ENCODE peak calls at places on chromosomes 4 and X, in nine cellular contexts. One of them, this sample, is unnamed. For H3K27me3, the result is how much of the 10 kb centered on the place peaks cover.

GRCh38 chrX:106952988-106953387 is 32.8 kb downstream of the CLDN2 start:
- DNase-seq in suprapubic skin: no peak
- DNase-seq in cardiac muscle cell: peak
- DNase-seq in BJ: no peak
- DNase-seq in stomach: no peak
- DNase-seq in fibroblast of lung: peak
- DNase-seq in tibial nerve: no peak
- DNase-seq in CD8-positive, alpha-beta T cell: no peak
- DNase-seq in neural progenitor cell: no peak
- DNase-seq in this sample: no peak

GRCh38 chr4:86218721-86219481 is 141.0 kb downstream of the MAPK10 start:
- DNase-seq in suprapubic skin: no peak
- DNase-seq in cardiac muscle cell: peak
- DNase-seq in BJ: no peak
- DNase-seq in stomach: no peak
- DNase-seq in fibroblast of lung: peak
- DNase-seq in tibial nerve: no peak
- DNase-seq in CD8-positive, alpha-beta T cell: no peak
- DNase-seq in neural progenitor cell: peak
- DNase-seq in this sample: no peak

GRCh38 chrX:39175418-39176057 is 374.3 kb downstream of the MID1IP1 start:
- DNase-seq in suprapubic skin: no peak
- DNase-seq in cardiac muscle cell: no peak
- DNase-seq in BJ: no peak
- DNase-seq in stomach: no peak
- DNase-seq in fibroblast of lung: no peak
- DNase-seq in tibial nerve: no peak
- DNase-seq in CD8-positive, alpha-beta T cell: no peak
- DNase-seq in neural progenitor cell: no peak
- DNase-seq in this sample: no peak

GRCh38 chrX:2485789-2486345 is 14.9 kb downstream of the DHRSX start:
- DNase-seq in suprapubic skin: no peak
- DNase-seq in cardiac muscle cell: peak
- DNase-seq in BJ: no peak
- DNase-seq in stomach: no peak
- DNase-seq in fibroblast of lung: no peak
- DNase-seq in tibial nerve: no peak
- DNase-seq in CD8-positive, alpha-beta T cell: no peak
- DNase-seq in neural progenitor cell: no peak
- DNase-seq in this sample: no peak

GRCh38 chr4:41660350-41660749 is 88.2 kb downstream of the PHOX2B start:
- DNase-seq in suprapubic skin: no peak
- DNase-seq in cardiac muscle cell: no peak
- DNase-seq in BJ: no peak
- DNase-seq in stomach: no peak
- DNase-seq in fibroblast of lung: no peak
- DNase-seq in tibial nerve: no peak
- DNase-seq in CD8-positive, alpha-beta T cell: no peak
- DNase-seq in neural progenitor cell: no peak
- DNase-seq in this sample: no peak

GRCh38 chrX:53280703-53281320 is 572 bp downstream of the IQSEC2 start:
- DNase-seq in suprapubic skin: no peak
- DNase-seq in cardiac muscle cell: peak
- DNase-seq in BJ: no peak
- DNase-seq in stomach: no peak
- DNase-seq in fibroblast of lung: peak
- DNase-seq in tibial nerve: peak
- DNase-seq in CD8-positive, alpha-beta T cell: no peak
- DNase-seq in neural progenitor cell: peak
- DNase-seq in this sample: no peak

GRCh38 chr4:123826896-123827295 is 430.3 kb downstream of the SPRY1 start:
- DNase-seq in suprapubic skin: no peak
- DNase-seq in cardiac muscle cell: peak
- DNase-seq in BJ: no peak
- DNase-seq in stomach: no peak
- DNase-seq in fibroblast of lung: peak
- DNase-seq in tibial nerve: no peak
- DNase-seq in CD8-positive, alpha-beta T cell: no peak
- DNase-seq in neural progenitor cell: no peak
- DNase-seq in this sample: no peak

GRCh38 chr4:16775411-16776154 is 122.9 kb downstream of the LDB2 start:
- DNase-seq in suprapubic skin: no peak
- DNase-seq in cardiac muscle cell: no peak
- DNase-seq in BJ: no peak
- DNase-seq in stomach: no peak
- DNase-seq in fibroblast of lung: no peak
- DNase-seq in tibial nerve: no peak
- DNase-seq in CD8-positive, alpha-beta T cell: no peak
- DNase-seq in neural progenitor cell: no peak
- DNase-seq in this sample: no peak

GRCh38 chr4:15355464-15355863 is 72.4 kb upstream of the C1QTNF7 start:
- DNase-seq in suprapubic skin: no peak
- DNase-seq in cardiac muscle cell: no peak
- DNase-seq in BJ: no peak
- DNase-seq in stomach: no peak
- DNase-seq in fibroblast of lung: no peak
- DNase-seq in tibial nerve: no peak
- DNase-seq in CD8-positive, alpha-beta T cell: no peak
- DNase-seq in neural progenitor cell: no peak
- DNase-seq in this sample: no peak

GRCh38 chr4:29708473-29708872 is 1011.7 kb upstream of the PCDH7 start:
- DNase-seq in suprapubic skin: no peak
- DNase-seq in cardiac muscle cell: no peak
- DNase-seq in BJ: peak
- DNase-seq in stomach: no peak
- DNase-seq in fibroblast of lung: peak
- DNase-seq in tibial nerve: no peak
- DNase-seq in CD8-positive, alpha-beta T cell: no peak
- DNase-seq in neural progenitor cell: peak
- DNase-seq in this sample: no peak

GRCh38 chr4:96767815-96768480 is 928.1 kb downstream of the PDHA2 start:
- DNase-seq in suprapubic skin: no peak
- DNase-seq in cardiac muscle cell: peak
- DNase-seq in BJ: no peak
- DNase-seq in stomach: no peak
- DNase-seq in fibroblast of lung: peak
- DNase-seq in tibial nerve: no peak
- DNase-seq in CD8-positive, alpha-beta T cell: no peak
- DNase-seq in neural progenitor cell: no peak
- DNase-seq in this sample: no peak

GRCh38 chr4:173146456-173146855 is 22.2 kb upstream of the GALNT7 start:
- DNase-seq in suprapubic skin: no peak
- DNase-seq in cardiac muscle cell: no peak
- DNase-seq in BJ: no peak
- DNase-seq in stomach: no peak
- DNase-seq in fibroblast of lung: no peak
- DNase-seq in tibial nerve: no peak
- DNase-seq in CD8-positive, alpha-beta T cell: no peak
- DNase-seq in neural progenitor cell: no peak
- DNase-seq in this sample: no peak

GRCh38 chrX:100973411-100973810 is 3.9 kb downstream of the ARL13A start:
- DNase-seq in suprapubic skin: no peak
- DNase-seq in cardiac muscle cell: peak
- DNase-seq in BJ: no peak
- DNase-seq in stomach: no peak
- DNase-seq in fibroblast of lung: peak
- DNase-seq in tibial nerve: no peak
- DNase-seq in CD8-positive, alpha-beta T cell: no peak
- DNase-seq in neural progenitor cell: no peak
- DNase-seq in this sample: no peak

GRCh38 chr4:154622598-154622997 is 10.1 kb upstream of the FGG start:
- DNase-seq in suprapubic skin: no peak
- DNase-seq in cardiac muscle cell: peak
- DNase-seq in BJ: no peak
- DNase-seq in stomach: no peak
- DNase-seq in fibroblast of lung: peak
- DNase-seq in tibial nerve: no peak
- DNase-seq in CD8-positive, alpha-beta T cell: no peak
- DNase-seq in neural progenitor cell: peak
- DNase-seq in this sample: peak

GRCh38 chr4:47882228-47882627 is 32.2 kb downstream of the NFXL1 start:
- DNase-seq in suprapubic skin: no peak
- DNase-seq in cardiac muscle cell: no peak
- DNase-seq in BJ: no peak
- DNase-seq in stomach: no peak
- DNase-seq in fibroblast of lung: peak
- DNase-seq in tibial nerve: no peak
- DNase-seq in CD8-positive, alpha-beta T cell: no peak
- DNase-seq in neural progenitor cell: no peak
- DNase-seq in this sample: no peak

GRCh38 chrX:66731398-66731797 is 92.5 kb upstream of the EDA2R start:
- DNase-seq in suprapubic skin: no peak
- DNase-seq in cardiac muscle cell: peak
- DNase-seq in BJ: no peak
- DNase-seq in stomach: no peak
- DNase-seq in fibroblast of lung: peak
- DNase-seq in tibial nerve: no peak
- DNase-seq in CD8-positive, alpha-beta T cell: no peak
- DNase-seq in neural progenitor cell: peak
- DNase-seq in this sample: no peak

GRCh38 chr4:24470681-24471622 is 113.4 kb downstream of the DHX15 start:
- DNase-seq in suprapubic skin: no peak
- DNase-seq in cardiac muscle cell: peak
- DNase-seq in BJ: no peak
- DNase-seq in stomach: no peak
- DNase-seq in fibroblast of lung: peak
- DNase-seq in tibial nerve: no peak
- DNase-seq in CD8-positive, alpha-beta T cell: no peak
- DNase-seq in neural progenitor cell: peak
- DNase-seq in this sample: peak

GRCh38 chr4:189177130-189177529 is 763.5 kb upstream of the FRG1 start:
- DNase-seq in suprapubic skin: no peak
- DNase-seq in cardiac muscle cell: no peak
- DNase-seq in BJ: no peak
- DNase-seq in stomach: no peak
- DNase-seq in fibroblast of lung: no peak
- DNase-seq in tibial nerve: no peak
- DNase-seq in CD8-positive, alpha-beta T cell: no peak
- DNase-seq in neural progenitor cell: no peak
- DNase-seq in this sample: no peak

GRCh38 chr4:159070742-159071141 is 32.1 kb upstream of the RAPGEF2 start:
- DNase-seq in suprapubic skin: no peak
- DNase-seq in cardiac muscle cell: peak
- DNase-seq in BJ: no peak
- DNase-seq in stomach: no peak
- DNase-seq in fibroblast of lung: peak
- DNase-seq in tibial nerve: peak
- DNase-seq in CD8-positive, alpha-beta T cell: no peak
- DNase-seq in neural progenitor cell: no peak
- DNase-seq in this sample: no peak

GRCh38 chrX:75746891-75747639 is 38.0 kb downstream of the MAGEE2 start:
- DNase-seq in suprapubic skin: no peak
- DNase-seq in cardiac muscle cell: peak
- DNase-seq in BJ: no peak
- DNase-seq in stomach: peak
- DNase-seq in fibroblast of lung: peak
- DNase-seq in tibial nerve: no peak
- DNase-seq in CD8-positive, alpha-beta T cell: no peak
- DNase-seq in neural progenitor cell: peak
- DNase-seq in this sample: peak

GRCh38 chr4:139665079-139665689 is 435 bp upstream of the MGST2 start:
- DNase-seq in suprapubic skin: no peak
- DNase-seq in cardiac muscle cell: no peak
- DNase-seq in BJ: no peak
- DNase-seq in stomach: no peak
- DNase-seq in fibroblast of lung: no peak
- DNase-seq in tibial nerve: no peak
- DNase-seq in CD8-positive, alpha-beta T cell: no peak
- DNase-seq in neural progenitor cell: no peak
- DNase-seq in this sample: no peak
- H3K4me3 ChIP-seq in suprapubic skin: peak
- H3K4me3 ChIP-seq in cardiac muscle cell: peak
- H3K4me3 ChIP-seq in BJ: peak
- H3K4me3 ChIP-seq in stomach: peak
- H3K4me3 ChIP-seq in fibroblast of lung: peak
- H3K4me3 ChIP-seq in tibial nerve: peak
- H3K4me3 ChIP-seq in CD8-positive, alpha-beta T cell: peak
- H3K4me3 ChIP-seq in neural progenitor cell: peak
- H3K4me3 ChIP-seq in this sample: peak

GRCh38 chr4:115537387-115537786 is 424.0 kb upstream of the NDST4 start:
- DNase-seq in suprapubic skin: no peak
- DNase-seq in cardiac muscle cell: no peak
- DNase-seq in BJ: peak
- DNase-seq in stomach: no peak
- DNase-seq in fibroblast of lung: peak
- DNase-seq in tibial nerve: no peak
- DNase-seq in CD8-positive, alpha-beta T cell: no peak
- DNase-seq in neural progenitor cell: no peak
- DNase-seq in this sample: no peak
- TF ChIP-seq CTCF in suprapubic skin: no peak
- TF ChIP-seq CTCF in cardiac muscle cell: no peak
- TF ChIP-seq CTCF in BJ: no peak
- TF ChIP-seq CTCF in stomach: no peak
- TF ChIP-seq CTCF in fibroblast of lung: no peak
- TF ChIP-seq CTCF in tibial nerve: peak
- TF ChIP-seq CTCF in CD8-positive, alpha-beta T cell: no peak
- TF ChIP-seq CTCF in neural progenitor cell: no peak
- TF ChIP-seq CTCF in this sample: no peak

GRCh38 chr4:4727536-4727935 is 131.9 kb upstream of the MSX1 start:
- DNase-seq in suprapubic skin: peak
- DNase-seq in cardiac muscle cell: no peak
- DNase-seq in BJ: no peak
- DNase-seq in stomach: no peak
- DNase-seq in fibroblast of lung: no peak
- DNase-seq in tibial nerve: no peak
- DNase-seq in CD8-positive, alpha-beta T cell: no peak
- DNase-seq in neural progenitor cell: no peak
- DNase-seq in this sample: no peak
- H3K27me3 ChIP-seq in suprapubic skin: under half
- H3K27me3 ChIP-seq in cardiac muscle cell: under half
- H3K27me3 ChIP-seq in BJ: under half
- H3K27me3 ChIP-seq in stomach: under half
- H3K27me3 ChIP-seq in fibroblast of lung: under half
- H3K27me3 ChIP-seq in tibial nerve: under half
- H3K27me3 ChIP-seq in CD8-positive, alpha-beta T cell: under half
- H3K27me3 ChIP-seq in neural progenitor cell: under half
- H3K27me3 ChIP-seq in this sample: under half

DNA sequence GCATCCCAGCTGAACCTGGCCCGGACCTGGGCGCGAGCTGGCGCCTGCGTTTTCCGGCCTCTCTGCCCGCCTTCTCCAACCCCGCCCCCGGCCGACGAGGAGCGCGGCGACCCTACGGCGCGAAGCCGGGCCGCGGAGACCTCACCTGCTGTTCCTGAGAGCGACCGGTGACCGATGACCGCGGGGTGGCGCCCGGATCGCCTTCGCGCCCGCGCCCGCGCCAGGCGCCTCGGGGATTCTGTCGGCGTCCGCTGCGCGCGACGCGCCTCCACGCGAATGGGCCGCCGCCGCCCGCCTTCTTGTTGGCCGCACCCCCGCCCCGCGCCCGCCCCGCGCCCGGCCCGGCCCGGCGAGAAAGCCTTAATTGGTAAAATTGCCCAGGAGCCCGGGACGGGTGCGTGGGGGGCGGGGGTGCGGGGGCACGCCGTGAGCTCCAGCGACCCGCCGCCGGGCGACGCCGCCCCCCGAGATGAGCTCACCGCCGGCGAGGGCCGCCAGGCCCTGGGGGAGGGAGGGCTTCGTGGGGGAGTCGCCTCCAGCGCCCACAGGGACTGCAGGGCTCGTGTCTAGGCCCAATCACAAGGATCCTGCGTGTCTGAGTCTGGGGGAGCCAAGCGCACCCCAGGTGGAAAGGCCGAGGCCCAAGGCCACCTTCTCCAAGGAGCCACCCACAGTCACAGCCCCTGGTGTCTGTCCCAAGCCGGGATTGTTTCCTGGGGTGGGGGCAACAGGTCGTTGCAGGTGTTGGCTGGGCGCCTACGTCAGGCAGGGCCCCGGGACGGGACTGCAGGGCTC is at the start of gene FLNA:
- DNase-seq in suprapubic skin: no peak
- DNase-seq in cardiac muscle cell: peak
- DNase-seq in BJ: no peak
- DNase-seq in stomach: peak
- DNase-seq in fibroblast of lung: no peak
- DNase-seq in tibial nerve: no peak
- DNase-seq in CD8-positive, alpha-beta T cell: no peak
- DNase-seq in neural progenitor cell: peak
- DNase-seq in this sample: peak
- H3K4me3 ChIP-seq in suprapubic skin: peak
- H3K4me3 ChIP-seq in cardiac muscle cell: peak
- H3K4me3 ChIP-seq in BJ: peak
- H3K4me3 ChIP-seq in stomach: peak
- H3K4me3 ChIP-seq in fibroblast of lung: peak
- H3K4me3 ChIP-seq in tibial nerve: peak
- H3K4me3 ChIP-seq in CD8-positive, alpha-beta T cell: peak
- H3K4me3 ChIP-seq in neural progenitor cell: peak
- H3K4me3 ChIP-seq in this sample: peak